ENCODE peak calls at places on chromosomes 7 and 10, in five cellular contexts. One of them, this sample, is unnamed.

GRCh38 chr10:128902031-128902710 is 564.9 kb upstream of the MGMT start:
- DNase-seq in mesendoderm: no peak
- DNase-seq in H9: no peak
- DNase-seq in mesenchymal stem cell: no peak
- DNase-seq in trophoblast cell: no peak
- DNase-seq in this sample: no peak

GRCh38 chr10:30688456-30688855 is 58.9 kb upstream of the LYZL2 start:
- DNase-seq in mesendoderm: no peak
- DNase-seq in H9: no peak
- DNase-seq in mesenchymal stem cell: no peak
- DNase-seq in trophoblast cell: no peak
- DNase-seq in this sample: no peak

GRCh38 chr10:3172081-3172445 is 519 bp downstream of the PITRM1 start:
- DNase-seq in mesendoderm: peak
- DNase-seq in H9: no peak
- DNase-seq in mesenchymal stem cell: peak
- DNase-seq in trophoblast cell: peak
- DNase-seq in this sample: no peak

GRCh38 chr10:71968553-71969474 is 4.6 kb downstream of the CHST3 start:
- DNase-seq in mesendoderm: peak
- DNase-seq in H9: no peak
- DNase-seq in mesenchymal stem cell: peak
- DNase-seq in trophoblast cell: no peak
- DNase-seq in this sample: no peak

GRCh38 chr7:130151591-130152269 is 53.5 kb downstream of the TMEM209 start:
- DNase-seq in mesendoderm: no peak
- DNase-seq in H9: no peak
- DNase-seq in mesenchymal stem cell: peak
- DNase-seq in trophoblast cell: no peak
- DNase-seq in this sample: no peak

GRCh38 chr7:131226116-131226562 is 101.5 kb upstream of the MKLN1 start:
- DNase-seq in mesendoderm: no peak
- DNase-seq in H9: no peak
- DNase-seq in mesenchymal stem cell: peak
- DNase-seq in trophoblast cell: no peak
- DNase-seq in this sample: no peak

GRCh38 chr10:44395396-44395795 is 10.5 kb upstream of the CXCL12 start:
- DNase-seq in mesendoderm: no peak
- DNase-seq in H9: no peak
- DNase-seq in mesenchymal stem cell: no peak
- DNase-seq in trophoblast cell: no peak
- DNase-seq in this sample: no peak

GRCh38 chr10:51886438-51887068 is 187.2 kb upstream of the CSTF2T start:
- DNase-seq in mesendoderm: no peak
- DNase-seq in H9: no peak
- DNase-seq in mesenchymal stem cell: peak
- DNase-seq in trophoblast cell: no peak
- DNase-seq in this sample: no peak

DNA sequence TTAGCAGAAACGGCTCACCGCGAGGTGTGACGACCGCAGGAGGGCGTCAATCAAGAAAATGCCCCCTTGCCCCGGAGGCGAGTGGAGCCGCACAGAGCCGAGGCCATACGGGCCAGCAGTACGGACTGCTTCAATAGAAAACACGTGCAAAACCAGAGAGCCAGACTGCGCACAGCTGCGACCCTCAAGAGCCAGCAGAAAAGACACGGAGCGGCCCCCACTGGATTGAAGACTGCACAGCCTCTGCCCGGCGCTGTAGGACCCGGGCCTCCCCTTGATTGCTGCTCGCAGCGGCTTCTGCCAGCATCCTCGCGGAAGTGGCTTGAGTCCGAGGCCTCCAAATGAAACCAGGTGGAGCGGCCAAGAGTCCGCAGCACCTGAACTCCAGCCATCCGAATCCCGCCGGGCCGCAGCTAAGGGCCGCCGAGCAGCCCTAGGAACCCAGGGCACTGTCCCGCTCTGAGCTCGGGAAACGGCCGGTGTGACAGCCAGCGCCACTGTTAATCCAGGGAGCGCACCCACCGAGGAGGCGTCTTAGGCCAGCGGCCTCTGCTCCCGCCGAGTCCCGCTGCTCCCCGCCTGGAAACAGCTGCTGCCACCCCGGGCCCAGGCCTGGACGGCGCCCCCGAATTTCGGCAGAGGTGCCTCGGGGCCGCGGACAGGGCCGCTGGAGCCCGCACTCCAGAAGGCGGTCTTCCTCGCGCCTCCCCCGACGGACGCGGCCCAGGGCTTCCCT is 660 bp upstream of the HHEX start:
- DNase-seq in mesendoderm: peak
- DNase-seq in H9: peak
- DNase-seq in mesenchymal stem cell: peak
- DNase-seq in trophoblast cell: peak
- DNase-seq in this sample: peak
- H3K23ac ChIP-seq in mesendoderm: no peak
- H3K23ac ChIP-seq in H9: no peak
- H3K23ac ChIP-seq in mesenchymal stem cell: no peak
- H3K23ac ChIP-seq in trophoblast cell: no peak
- H3K23ac ChIP-seq in this sample: no peak

GRCh38 chr7:73715648-73716317 is 3.7 kb downstream of the STX1A start:
- DNase-seq in mesendoderm: no peak
- DNase-seq in H9: no peak
- DNase-seq in mesenchymal stem cell: peak
- DNase-seq in trophoblast cell: peak
- DNase-seq in this sample: no peak
- H3K23ac ChIP-seq in mesendoderm: no peak
- H3K23ac ChIP-seq in H9: no peak
- H3K23ac ChIP-seq in mesenchymal stem cell: no peak
- H3K23ac ChIP-seq in trophoblast cell: no peak
- H3K23ac ChIP-seq in this sample: no peak

GRCh38 chr10:46550076-46550790 is 6.2 kb downstream of the GPRIN2 start:
- DNase-seq in mesendoderm: no peak
- DNase-seq in H9: peak
- DNase-seq in mesenchymal stem cell: no peak
- DNase-seq in trophoblast cell: no peak
- DNase-seq in this sample: peak

GRCh38 chr10:46552526-46553237 is 3.8 kb downstream of the GPRIN2 start:
- DNase-seq in mesendoderm: no peak
- DNase-seq in H9: no peak
- DNase-seq in mesenchymal stem cell: no peak
- DNase-seq in trophoblast cell: no peak
- DNase-seq in this sample: no peak

GRCh38 chr10:46551701-46552525 is 4.5 kb downstream of the GPRIN2 start:
- DNase-seq in mesendoderm: no peak
- DNase-seq in H9: peak
- DNase-seq in mesenchymal stem cell: no peak
- DNase-seq in trophoblast cell: no peak
- DNase-seq in this sample: no peak

GRCh38 chr10:46549171-46550075 is 7.0 kb downstream of the GPRIN2 start:
- DNase-seq in mesendoderm: no peak
- DNase-seq in H9: peak
- DNase-seq in mesenchymal stem cell: no peak
- DNase-seq in trophoblast cell: no peak
- DNase-seq in this sample: peak

GRCh38 chr10:46550795-46551700 is 5.4 kb downstream of the GPRIN2 start:
- DNase-seq in mesendoderm: no peak
- DNase-seq in H9: peak
- DNase-seq in mesenchymal stem cell: no peak
- DNase-seq in trophoblast cell: no peak
- DNase-seq in this sample: peak
- H3K23ac ChIP-seq in mesendoderm: no peak
- H3K23ac ChIP-seq in H9: no peak
- H3K23ac ChIP-seq in mesenchymal stem cell: no peak
- H3K23ac ChIP-seq in trophoblast cell: no peak
- H3K23ac ChIP-seq in this sample: no peak

GRCh38 chr7:80312139-80312661 is 177.6 kb downstream of the GNAI1 start:
- DNase-seq in mesendoderm: peak
- DNase-seq in H9: no peak
- DNase-seq in mesenchymal stem cell: peak
- DNase-seq in trophoblast cell: no peak
- DNase-seq in this sample: no peak
- H3K23ac ChIP-seq in mesendoderm: no peak
- H3K23ac ChIP-seq in H9: no peak
- H3K23ac ChIP-seq in mesenchymal stem cell: no peak
- H3K23ac ChIP-seq in trophoblast cell: no peak
- H3K23ac ChIP-seq in this sample: no peak

GRCh38 chr7:111090834-111091233 is at the start of gene LRRN3:
- DNase-seq in mesendoderm: no peak
- DNase-seq in H9: peak
- DNase-seq in mesenchymal stem cell: peak
- DNase-seq in trophoblast cell: peak
- DNase-seq in this sample: no peak

GRCh38 chr7:111086532-111086931 is 4.4 kb upstream of the LRRN3 start:
- DNase-seq in mesendoderm: no peak
- DNase-seq in H9: no peak
- DNase-seq in mesenchymal stem cell: peak
- DNase-seq in trophoblast cell: no peak
- DNase-seq in this sample: no peak

GRCh38 chr7:111089822-111090426 is 1.0 kb upstream of the LRRN3 start:
- DNase-seq in mesendoderm: peak
- DNase-seq in H9: no peak
- DNase-seq in mesenchymal stem cell: peak
- DNase-seq in trophoblast cell: no peak
- DNase-seq in this sample: no peak

GRCh38 chr7:111085356-111085755 is 5.6 kb upstream of the LRRN3 start:
- DNase-seq in mesendoderm: no peak
- DNase-seq in H9: no peak
- DNase-seq in mesenchymal stem cell: no peak
- DNase-seq in trophoblast cell: no peak
- DNase-seq in this sample: no peak

GRCh38 chr7:111088328-111088727 is 2.6 kb upstream of the LRRN3 start:
- DNase-seq in mesendoderm: no peak
- DNase-seq in H9: no peak
- DNase-seq in mesenchymal stem cell: no peak
- DNase-seq in trophoblast cell: no peak
- DNase-seq in this sample: no peak
- H3K23ac ChIP-seq in mesendoderm: no peak
- H3K23ac ChIP-seq in H9: no peak
- H3K23ac ChIP-seq in mesenchymal stem cell: no peak
- H3K23ac ChIP-seq in trophoblast cell: no peak
- H3K23ac ChIP-seq in this sample: no peak

DNA sequence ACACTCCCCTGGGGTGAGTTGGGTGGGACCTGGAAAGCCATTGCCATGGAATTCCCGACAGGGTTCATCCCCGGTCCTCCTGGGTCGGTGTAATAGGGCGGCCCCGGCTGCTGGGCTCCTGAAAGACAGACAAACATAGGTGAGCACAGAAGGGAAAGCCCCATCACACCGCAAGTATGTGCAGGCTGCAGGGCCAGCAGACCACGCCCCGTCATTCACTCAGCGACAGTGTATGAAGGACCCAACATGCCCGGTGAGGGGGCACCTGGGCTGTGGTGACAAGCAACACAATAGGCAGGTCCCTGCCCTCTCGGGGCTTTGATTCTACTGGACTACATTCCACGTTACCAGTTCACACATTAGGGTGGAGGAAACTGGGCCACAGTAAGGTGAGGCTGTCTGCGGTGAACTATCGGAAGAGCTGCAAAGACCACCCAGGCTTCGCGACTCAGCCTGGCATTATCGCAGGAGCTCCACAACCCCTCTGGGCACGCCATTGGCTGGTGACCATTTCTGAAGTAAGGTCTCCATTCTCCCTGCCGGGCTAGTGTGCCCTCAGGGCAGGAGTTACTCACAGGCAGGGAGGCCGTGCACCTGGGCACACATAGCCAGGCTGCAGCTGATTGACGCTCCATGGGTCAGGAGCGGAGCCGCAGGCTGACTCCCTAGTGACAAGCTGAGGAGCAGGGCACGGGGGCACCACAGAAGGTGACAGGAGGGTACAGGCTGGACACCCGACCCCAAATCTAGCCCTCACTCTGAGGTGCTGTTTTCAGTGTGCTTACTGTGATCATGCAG is 99.2 kb downstream of the VOPP1 start:
- DNase-seq in mesendoderm: no peak
- DNase-seq in H9: peak
- DNase-seq in mesenchymal stem cell: no peak
- DNase-seq in trophoblast cell: peak
- DNase-seq in this sample: no peak
- H3K23ac ChIP-seq in mesendoderm: no peak
- H3K23ac ChIP-seq in H9: no peak
- H3K23ac ChIP-seq in mesenchymal stem cell: no peak
- H3K23ac ChIP-seq in trophoblast cell: no peak
- H3K23ac ChIP-seq in this sample: no peak

GRCh38 chr10:77963901-77964300 is 37.3 kb upstream of the DLG5 start:
- DNase-seq in mesendoderm: no peak
- DNase-seq in H9: no peak
- DNase-seq in mesenchymal stem cell: no peak
- DNase-seq in trophoblast cell: no peak
- DNase-seq in this sample: no peak
- H3K23ac ChIP-seq in mesendoderm: no peak
- H3K23ac ChIP-seq in H9: no peak
- H3K23ac ChIP-seq in mesenchymal stem cell: no peak
- H3K23ac ChIP-seq in trophoblast cell: no peak
- H3K23ac ChIP-seq in this sample: no peak

GRCh38 chr10:89332092-89332633 is 4.4 kb downstream of the IFIT3 start:
- DNase-seq in mesendoderm: no peak
- DNase-seq in H9: no peak
- DNase-seq in mesenchymal stem cell: peak
- DNase-seq in trophoblast cell: no peak
- DNase-seq in this sample: no peak
- H3K23ac ChIP-seq in mesendoderm: no peak
- H3K23ac ChIP-seq in H9: no peak
- H3K23ac ChIP-seq in mesenchymal stem cell: no peak
- H3K23ac ChIP-seq in trophoblast cell: no peak
- H3K23ac ChIP-seq in this sample: no peak